ENCODE peak calls at places on chromosomes 3 and 15, in six cellular contexts. S is breast epithelium, E is epithelial cell of esophagus, X is B cell, K is lower leg skin, N is WTC11. U is an unnamed sample.

GRCh38 chr3:107633327-107634141 is 110.8 kb downstream of the BBX start:
- DNase-seq in X (no peak), S (no peak), K (no peak), E (no peak), N (no peak), U (no peak)

GRCh38 chr3:108352176-108352575 is 55.8 kb downstream of the HHLA2 start:
- DNase-seq in X (no peak), E (no peak), K (no peak), S (no peak), N (no peak), U (no peak)

GRCh38 chr15:100020181-100020580 is 286.9 kb upstream of the LYSMD4 start:
- DNase-seq in X (no peak), S (no peak), N (peak; percentile 61), E (peak; percentile 77), K (peak; percentile 82), U (no peak)

GRCh38 chr3:37029111-37029510 is 35.8 kb downstream of the MLH1 start:
- DNase-seq in N (no peak), K (no peak), X (no peak), E (no peak), S (no peak), U (no peak)

GRCh38 chr3:86147119-86147518 is 843.8 kb downstream of the VGLL3 start:
- DNase-seq in X (no peak), S (no peak), E (no peak), K (no peak), N (peak; percentile 16), U (no peak)

GRCh38 chr3:174775603-174776002 is 83.5 kb upstream of the NAALADL2 start:
- DNase-seq in N (no peak), S (no peak), K (no peak), X (no peak), E (peak; percentile 13), U (no peak)

GRCh38 chr3:117285721-117286120 is 576.1 kb downstream of the TUSC7 start:
- DNase-seq in S (no peak), E (no peak), N (no peak), K (no peak), X (no peak), U (no peak)

GRCh38 chr15:64452988-64453688 is 7.2 kb upstream of the ZNF609 start:
- DNase-seq in S (no peak), E (no peak), N (no peak), K (no peak), X (no peak), U (no peak)

GRCh38 chr15:65174491-65174890 is 10.7 kb downstream of the CLPX start:
- DNase-seq in X (no peak), E (no peak), N (no peak), K (no peak), S (no peak), U (no peak)

GRCh38 chr15:63122002-63122893 is 587 bp downstream of the LACTB start:
- DNase-seq in S (peak; percentile 93), X (peak; percentile 81), E (peak; percentile 85), N (peak; percentile 97), K (peak; percentile 99), U (peak; percentile 91)
- TF ChIP-seq CTCF in S (no peak), X (peak; percentile 12), E (no peak), N (no peak), K (no peak), U (no peak)

GRCh38 chr15:76235186-76235826 is 76.0 kb downstream of the ETFA start:
- DNase-seq in X (no peak), N (no peak), S (no peak), E (peak; percentile 48), K (no peak), U (peak; percentile 22)
- TF ChIP-seq CTCF in X (peak; percentile 65), N (no peak), S (no peak), E (peak; percentile 39), K (no peak), U (peak; percentile 66)

GRCh38 chr3:99498544-99499234 is 139.7 kb upstream of the COL8A1 start:
- DNase-seq in S (no peak), E (no peak), K (peak; percentile 76), X (no peak), N (no peak), U (no peak)
- TF ChIP-seq CTCF in S (no peak), E (no peak), K (no peak), X (no peak), N (no peak), U (no peak)

DNA sequence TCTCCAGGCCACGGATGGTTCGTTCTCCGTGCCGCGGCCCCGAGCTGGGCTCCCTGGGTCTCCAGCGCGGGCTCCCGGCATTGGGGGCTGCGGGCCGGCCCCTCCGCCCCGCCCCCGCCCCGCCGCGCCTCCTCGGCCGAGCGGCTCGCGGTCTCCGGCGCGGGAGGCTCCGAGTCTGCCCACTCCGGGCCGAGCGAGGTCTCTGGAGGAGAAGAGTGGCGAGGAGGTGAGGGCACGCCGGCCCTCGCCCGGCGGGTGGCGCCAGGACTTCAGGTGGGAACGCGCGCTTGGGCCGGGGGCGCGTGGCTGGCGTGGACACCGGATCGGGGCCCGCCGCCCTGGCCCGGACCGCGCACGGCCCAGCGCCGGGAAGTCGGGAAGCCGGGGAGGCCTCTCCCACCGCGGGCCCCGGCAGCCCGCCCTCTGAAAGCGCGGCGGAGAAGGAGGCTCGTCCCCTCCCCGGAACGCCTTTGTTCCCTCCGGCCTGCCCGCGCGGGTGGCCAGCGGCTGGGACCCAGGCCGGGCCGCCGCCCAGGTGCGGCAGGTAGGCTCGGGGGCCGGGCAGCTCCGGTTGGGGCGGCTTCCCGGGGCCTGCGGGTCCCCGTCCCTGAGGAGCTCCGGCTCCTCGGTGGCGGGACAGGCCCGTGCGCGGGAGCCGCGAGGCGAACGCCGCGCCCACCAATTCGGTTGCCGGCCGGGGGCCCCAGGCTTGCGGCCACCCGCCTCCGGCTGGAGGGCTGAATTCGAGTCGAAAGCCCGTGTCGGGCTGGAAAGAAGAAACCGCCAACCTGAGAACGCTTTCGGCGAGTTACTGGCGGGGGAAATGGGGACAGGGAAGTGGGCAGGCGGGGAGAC is 1.1 kb downstream of the B3GNT5 start:
- DNase-seq in K (peak; percentile 87), N (peak; percentile 58), X (no peak), E (no peak), S (no peak), U (no peak)
- TF ChIP-seq CTCF in K (no peak), N (no peak), X (no peak), E (no peak), S (no peak), U (no peak)

GRCh38 chr3:12815719-12816118 is 19.2 kb downstream of the CAND2 start:
- DNase-seq in N (peak; percentile 43), E (no peak), X (no peak), K (no peak), S (no peak), U (no peak)
- TF ChIP-seq CTCF in N (no peak), E (no peak), X (no peak), K (no peak), S (no peak), U (no peak)

GRCh38 chr3:112730210-112730609 is 89.3 kb upstream of the CCDC80 start:
- DNase-seq in E (peak; percentile 13), N (no peak), S (no peak), K (no peak), X (no peak), U (no peak)
- TF ChIP-seq CTCF in E (peak; percentile 18), N (no peak), S (no peak), K (no peak), X (no peak), U (no peak)

DNA sequence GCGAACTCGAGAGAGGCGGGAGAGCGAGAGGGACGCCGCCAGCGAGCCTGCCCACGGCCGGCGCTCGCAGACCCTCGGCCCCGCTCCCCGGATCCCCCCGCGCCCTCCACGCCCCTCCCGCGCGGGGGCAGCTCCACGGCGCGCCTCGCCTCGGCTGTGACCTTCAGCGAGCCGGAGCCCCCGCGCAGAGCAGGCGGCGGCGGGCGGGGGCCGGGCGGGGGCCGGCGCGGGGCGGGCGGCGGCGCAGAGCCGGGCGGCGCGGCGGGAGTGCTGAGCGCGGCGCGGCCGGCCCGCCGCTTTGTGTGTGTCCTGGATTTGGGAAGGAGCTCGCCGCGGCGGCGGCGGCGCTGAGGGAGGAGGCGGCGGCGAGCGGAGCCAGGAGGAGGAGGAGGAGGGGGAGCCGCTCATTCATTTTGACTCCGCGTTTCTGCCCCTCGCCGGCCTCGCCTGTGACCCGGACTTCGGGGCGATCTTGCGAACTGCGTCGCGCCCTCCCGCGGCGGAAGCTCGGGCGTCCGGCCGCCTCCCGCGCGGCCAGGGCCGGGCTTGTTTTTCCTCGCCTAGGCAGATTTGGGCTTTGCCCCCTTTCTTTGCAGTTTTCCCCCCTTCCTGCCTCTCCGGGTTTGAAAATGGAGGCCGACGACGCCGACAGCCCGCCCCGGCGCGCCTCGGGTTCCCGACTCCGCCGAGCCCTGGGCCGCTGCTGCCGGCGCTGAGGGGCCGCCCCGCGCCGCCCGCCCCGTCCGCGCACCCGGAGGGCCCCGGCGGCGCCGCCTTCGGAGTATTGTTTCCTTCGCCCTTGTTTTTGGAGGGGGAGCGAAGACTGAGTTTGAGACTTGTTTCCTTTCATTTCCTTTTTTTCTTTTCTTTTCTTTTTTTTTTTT is 557 bp downstream of the IGF1R start:
- DNase-seq in K (peak; percentile 87), E (peak; percentile 58), S (no peak), N (peak; percentile 57), X (no peak), U (no peak)
- TF ChIP-seq CTCF in K (no peak), E (no peak), S (no peak), N (no peak), X (no peak), U (peak; percentile 15)

U was measured in RWPE1.